ENCODE peak calls at places on chromosomes 5 and 9, in four cellular contexts. D, B, F and E are unnamed samples.

GRCh38 chr5:173907284-173907683 is 19.1 kb downstream of the CPEB4 start:
- DNase-seq in F (no peak), B (no peak), D (no peak), E (no peak)

GRCh38 chr9:75988663-75989062 is 98.2 kb downstream of the PCSK5 start:
- DNase-seq in F (no peak), D (no peak), B (no peak), E (no peak)

GRCh38 chr5:411728-412127 is 31.2 kb upstream of the EXOC3 start:
- DNase-seq in D (no peak), B (no peak), F (no peak), E (no peak)

GRCh38 chr9:4430492-4431261 is 59.6 kb upstream of the SLC1A1 start:
- DNase-seq in D (no peak), B (no peak), F (peak; percentile 12), E (no peak)

GRCh38 chr9:14270358-14271077 is 43.4 kb downstream of the NFIB start:
- DNase-seq in B (no peak), F (peak; percentile 57), D (no peak), E (no peak)

GRCh38 chr9:127344373-127344995 is 52.5 kb upstream of the SLC2A8 start:
- DNase-seq in B (no peak), F (no peak), D (no peak), E (no peak)

GRCh38 chr9:134833294-134833880 is 47.2 kb upstream of the FCN2 start:
- DNase-seq in F (no peak), D (no peak), B (no peak), E (no peak)

GRCh38 chr5:148998174-148998797 is 64.6 kb downstream of the SH3TC2 start:
- DNase-seq in B (no peak), D (peak; percentile 85), F (peak; percentile 82), E (peak; percentile 64)

GRCh38 chr5:126477681-126478117 is 54.5 kb downstream of the GRAMD2B start:
- DNase-seq in F (no peak), B (no peak), D (no peak), E (no peak)

GRCh38 chr9:69190086-69190865 is 16.2 kb downstream of the TJP2 start:
- DNase-seq in B (no peak), D (no peak), F (no peak), E (no peak)

GRCh38 chr5:173765661-173766060 is 122.5 kb upstream of the CPEB4 start:
- DNase-seq in F (no peak), D (no peak), B (no peak), E (no peak)

GRCh38 chr5:150295172-150295611 is 5.6 kb upstream of the CAMK2A start:
- DNase-seq in F (peak; percentile 78), D (no peak), B (no peak), E (peak; percentile 67)

GRCh38 chr9:99239341-99240055 is 17.4 kb downstream of the SEC61B start:
- DNase-seq in D (no peak), F (no peak), B (no peak), E (no peak)

GRCh38 chr5:134275822-134276221 is 49.9 kb upstream of the PPP2CA start:
- DNase-seq in D (no peak), B (no peak), F (no peak), E (no peak)

GRCh38 chr9:534886-535285 is 306.6 kb upstream of the DMRT1 start:
- DNase-seq in B (no peak), F (no peak), D (no peak), E (no peak)

GRCh38 chr5:32276173-32276853 is 36.4 kb downstream of the MTMR12 start:
- DNase-seq in D (peak; percentile 78), B (no peak), F (peak; percentile 24), E (no peak)

GRCh38 chr5:170693701-170694100 is 89.8 kb upstream of the GABRP start:
- DNase-seq in D (peak; percentile 34), F (no peak), B (no peak), E (no peak)

GRCh38 chr9:110183208-110184145 is 24.5 kb downstream of the C9orf152 start:
- DNase-seq in D (peak; percentile 89), B (peak; percentile 75), F (peak; percentile 83), E (peak; percentile 78)

GRCh38 chr5:78467744-78468357 is 107.4 kb downstream of the SCAMP1 start:
- DNase-seq in D (peak; percentile 73), B (no peak), F (peak; percentile 73), E (peak; percentile 60)

GRCh38 chr9:92954078-92954861 is 6.9 kb downstream of the FGD3 start:
- DNase-seq in B (peak; percentile 90), D (no peak), F (no peak), E (no peak)

GRCh38 chr9:100583019-100583802 is 5.3 kb downstream of the CAVIN4 start:
- DNase-seq in D (no peak), B (no peak), F (no peak), E (no peak)

GRCh38 chr9:113548221-113549041 is 84.9 kb downstream of the RGS3 start:
- DNase-seq in F (no peak), B (no peak), D (peak; percentile 18), E (no peak)

GRCh38 chr9:92141144-92142129 is 26.2 kb upstream of the SPTLC1 start:
- DNase-seq in D (peak; percentile 68), F (peak; percentile 27), B (no peak), E (no peak)

GRCh38 chr5:458547-459353 is 15.8 kb downstream of the EXOC3 start:
- DNase-seq in D (no peak), F (no peak), B (no peak), E (no peak)

GRCh38 chr5:103041071-103041676 is 78.8 kb downstream of the GIN1 start:
- DNase-seq in F (peak; percentile 81), D (peak; percentile 14), B (no peak), E (peak; percentile 77)

GRCh38 chr9:90815183-90815943 is 13.7 kb downstream of the SYK start:
- DNase-seq in D (no peak), F (no peak), B (peak; percentile 60), E (peak; percentile 77)

GRCh38 chr5:170630711-170631141 is 126.9 kb downstream of the KCNIP1 start:
- DNase-seq in B (no peak), F (no peak), D (no peak), E (no peak)

GRCh38 chr5:135013947-135014570 is 20.0 kb downstream of the PITX1 start:
- DNase-seq in F (peak; percentile 38), B (no peak), D (no peak), E (no peak)

GRCh38 chr5:133746834-133747233 is 134.5 kb upstream of the FSTL4 start:
- DNase-seq in D (peak; percentile 72), F (no peak), B (peak; percentile 24), E (peak; percentile 46)

GRCh38 chr5:112203229-112203628 is 215.8 kb downstream of the EPB41L4A start:
- DNase-seq in D (no peak), B (no peak), F (no peak), E (no peak)

GRCh38 chr9:79224672-79225433 is 346.9 kb upstream of the TLE4 start:
- DNase-seq in D (no peak), B (no peak), F (peak; percentile 96), E (peak; percentile 2)

GRCh38 chr5:150485770-150486401 is 22.0 kb upstream of the NDST1 start:
- DNase-seq in D (peak; percentile 65), F (peak; percentile 50), B (no peak), E (peak; percentile 57)

GRCh38 chr5:133489632-133490031 is 122.7 kb downstream of the FSTL4 start:
- DNase-seq in B (no peak), F (no peak), D (no peak), E (no peak)

GRCh38 chr9:132357764-132358163 is 3.0 kb upstream of the SETX start:
- DNase-seq in B (no peak), D (no peak), F (no peak), E (no peak)

GRCh38 chr5:1437452-1437851 is 7.8 kb downstream of the SLC6A3 start:
- DNase-seq in D (peak; percentile 58), B (no peak), F (peak; percentile 45), E (no peak)

GRCh38 chr9:114015607-114016006 is 62.5 kb downstream of the AMBP start:
- DNase-seq in B (no peak), F (no peak), D (no peak), E (no peak)

GRCh38 chr9:133534346-133535284 is at the start of gene ADAMTSL2:
- DNase-seq in F (peak; percentile 65), D (peak; percentile 71), B (peak; percentile 69), E (peak; percentile 33)
- TF ChIP-seq EZH2 in F (no peak), D (no peak), B (peak; percentile 47), E (no peak)

DNA sequence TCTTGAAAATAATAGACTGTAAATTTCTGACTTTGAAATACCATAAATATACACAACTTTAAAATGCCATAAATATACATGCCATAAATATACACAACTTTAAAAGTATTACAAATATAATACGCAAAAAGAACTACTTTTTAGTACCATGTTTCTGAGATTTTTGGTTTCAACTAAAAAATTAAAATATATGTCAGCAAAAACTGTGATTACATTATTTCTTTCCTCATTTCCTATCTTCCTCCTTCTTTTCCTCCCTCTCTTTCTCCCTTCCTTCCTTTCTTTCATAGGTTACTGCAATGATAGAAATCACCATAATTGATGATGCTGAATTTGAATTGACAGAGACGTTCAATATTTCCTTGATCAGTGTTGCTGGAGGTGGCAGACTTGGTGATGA is 200.5 kb downstream of the ADGRV1 start:
- DNase-seq in B (no peak), F (no peak), D (no peak), E (no peak)
- H3K36me3 ChIP-seq in B (no peaks in the 10 kb centered on the region), F (no peaks in the 10 kb centered on the region), D (peaks cover 4% of the 10 kb centered on the region), E (no peaks in the 10 kb centered on the region)

DNA sequence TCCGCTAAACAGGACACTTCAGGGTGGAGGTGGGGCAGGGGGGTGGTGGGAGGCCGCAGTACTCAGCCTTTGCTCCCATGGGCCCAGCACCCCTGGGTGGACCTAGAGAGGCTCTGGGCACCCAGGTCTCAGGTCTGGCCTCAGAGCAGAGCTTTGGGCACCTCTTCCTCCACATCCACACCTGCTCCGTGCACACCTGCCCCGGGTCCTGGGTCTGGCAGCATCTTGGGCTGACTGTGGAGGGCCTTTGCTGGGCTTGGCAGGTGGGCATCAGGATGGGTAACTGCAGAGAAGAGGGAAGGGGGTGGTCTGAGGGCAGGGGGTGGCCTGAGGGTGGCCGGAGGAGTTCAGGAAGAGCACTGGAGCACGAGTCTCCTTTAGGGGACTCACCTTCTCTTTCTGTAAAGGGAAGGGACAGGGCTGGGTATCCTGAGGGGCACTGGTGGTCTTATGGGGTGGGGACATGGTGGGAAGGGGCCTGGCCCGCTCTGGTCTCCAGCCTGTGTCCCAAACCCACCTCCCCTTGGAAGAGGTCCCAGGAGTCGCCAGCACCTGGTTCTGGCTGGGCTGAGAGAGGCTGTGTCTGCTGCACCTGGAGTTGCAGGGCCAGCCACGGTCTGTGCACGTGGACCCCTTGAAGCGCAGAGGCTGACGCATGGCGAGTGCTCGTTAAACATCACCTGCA is 106.7 kb upstream of the IER5L start:
- DNase-seq in B (no peak), F (no peak), D (no peak), E (no peak)
- TF ChIP-seq EZH2 in B (no peak), F (no peak), D (no peak), E (no peak)

GRCh38 chr9:130018260-130018659 is 24.7 kb downstream of the FNBP1 start:
- DNase-seq in B (no peak), F (no peak), D (no peak), E (no peak)

GRCh38 chr9:130010151-130010988 is 32.6 kb downstream of the FNBP1 start:
- DNase-seq in F (no peak), B (no peak), D (no peak), E (no peak)

GRCh38 chr9:130013326-130013725 is 29.7 kb downstream of the FNBP1 start:
- DNase-seq in B (no peak), F (no peak), D (no peak), E (no peak)

GRCh38 chr9:130017035-130017909 is 25.7 kb downstream of the FNBP1 start:
- DNase-seq in F (no peak), D (no peak), B (no peak), E (no peak)

GRCh38 chr9:130015353-130016019 is 27.5 kb downstream of the FNBP1 start:
- DNase-seq in D (no peak), B (no peak), F (no peak), E (no peak)
- H3K36me3 ChIP-seq in D (no peaks in the 10 kb centered on the region), B (peaks cover 43% of the 10 kb centered on the region), F (no peaks in the 10 kb centered on the region), E (peaks cover 13% of the 10 kb centered on the region)